ENCODE peak calls at places on chromosomes 5 and 9, in eight cellular contexts. W is pancreas, S is right cardiac atrium, G is uterus, Y is GM23338, F is brain microvascular endothelial cell, P is H1, Q is transverse colon. X is an unnamed sample.

GRCh38 chr9:20848490-20848889 is 164.4 kb downstream of the FOCAD start:
- DNase-seq in Q (no peak), Y (no peak), F (peak; percentile 10), S (no peak), P (no peak), W (no peak), G (no peak), X (no peak)

GRCh38 chr9:130118841-130119520 is 53.2 kb upstream of the NCS1 start:
- DNase-seq in W (no peak), Q (no peak), Y (peak; percentile 41), P (no peak), F (peak; percentile 59), G (no peak), S (no peak), X (peak; percentile 92)

GRCh38 chr5:150544606-150545219 is 36.8 kb downstream of the NDST1 start:
- DNase-seq in Y (peak; percentile 96), F (peak; percentile 50), P (peak; percentile 97), Q (peak; percentile 84), G (peak; percentile 61), W (peak; percentile 84), S (peak; percentile 88), X (no peak)

GRCh38 chr9:30815585-30815984 is 1568.9 kb upstream of the ACO1 start:
- DNase-seq in G (no peak), F (no peak), S (no peak), P (no peak), Q (no peak), W (no peak), Y (peak; percentile 24), X (no peak)

GRCh38 chr5:10452768-10453331 is 11.2 kb downstream of the ROPN1L start:
- DNase-seq in P (no peak), S (no peak), F (peak; percentile 74), Y (peak; percentile 87), G (peak; percentile 43), W (no peak), Q (no peak), X (peak; percentile 58)

GRCh38 chr5:81838307-81838906 is 87.5 kb upstream of the SSBP2 start:
- DNase-seq in G (no peak), W (no peak), P (no peak), F (peak; percentile 29), Y (peak; percentile 73), Q (peak; percentile 26), S (no peak), X (no peak)

GRCh38 chr9:92468206-92468605 is 14.1 kb downstream of the ASPN start:
- DNase-seq in Q (no peak), S (no peak), F (no peak), W (no peak), P (no peak), G (no peak), Y (no peak), X (no peak)

GRCh38 chr5:96645096-96645495 is 17.1 kb upstream of the CAST start:
- DNase-seq in F (no peak), W (no peak), P (no peak), Q (no peak), S (no peak), Y (no peak), G (no peak), X (no peak)

GRCh38 chr5:74042559-74043357 is 416.8 kb downstream of the ARHGEF28 start:
- DNase-seq in F (peak; percentile 80), S (no peak), Q (no peak), Y (no peak), G (no peak), W (no peak), P (no peak), X (no peak)

GRCh38 chr9:98570663-98571440 is 137.9 kb downstream of the GABBR2 start:
- DNase-seq in F (no peak), P (no peak), S (no peak), Q (no peak), G (no peak), W (no peak), Y (peak; percentile 70), X (no peak)

GRCh38 chr9:122263699-122264349 is 816 bp downstream of the RBM18 start:
- DNase-seq in Y (no peak), Q (no peak), P (no peak), F (no peak), S (no peak), W (no peak), G (no peak), X (no peak)

GRCh38 chr5:44952376-44952775 is 143.6 kb downstream of the MRPS30 start:
- DNase-seq in G (no peak), W (no peak), P (no peak), Y (peak; percentile 67), F (peak; percentile 12), Q (no peak), S (no peak), X (no peak)

GRCh38 chr9:76730795-76731194 is 33.4 kb upstream of the PCA3 start:
- DNase-seq in W (no peak), S (no peak), F (no peak), Q (no peak), P (no peak), G (no peak), Y (no peak), X (no peak)

GRCh38 chr5:56457887-56458451 is 224.8 kb upstream of the ANKRD55 start:
- DNase-seq in W (no peak), S (no peak), G (no peak), Q (no peak), F (no peak), Y (no peak), P (no peak), X (no peak)
- H3K4me3 ChIP-seq in W (no peak overlapping the region), S (no peak overlapping the region), G (no peak overlapping the region), Q (no peak overlapping the region), F (no peak overlapping the region), Y (no peak overlapping the region), P (no peak overlapping the region), X (no peak overlapping the region)

GRCh38 chr5:115844321-115844817 is 2.6 kb downstream of the AP3S1 start:
- DNase-seq in Q (no peak), S (no peak), W (no peak), G (no peak), P (no peak), Y (no peak), F (no peak), X (no peak)
- H3K4me3 ChIP-seq in Q (no peak overlapping the region), S (peak overlapping the region; percentile 72), W (no peak overlapping the region), G (no peak overlapping the region), P (no peak overlapping the region), Y (no peak overlapping the region), F (peak overlapping the region; percentile 37), X (no peak overlapping the region)

DNA sequence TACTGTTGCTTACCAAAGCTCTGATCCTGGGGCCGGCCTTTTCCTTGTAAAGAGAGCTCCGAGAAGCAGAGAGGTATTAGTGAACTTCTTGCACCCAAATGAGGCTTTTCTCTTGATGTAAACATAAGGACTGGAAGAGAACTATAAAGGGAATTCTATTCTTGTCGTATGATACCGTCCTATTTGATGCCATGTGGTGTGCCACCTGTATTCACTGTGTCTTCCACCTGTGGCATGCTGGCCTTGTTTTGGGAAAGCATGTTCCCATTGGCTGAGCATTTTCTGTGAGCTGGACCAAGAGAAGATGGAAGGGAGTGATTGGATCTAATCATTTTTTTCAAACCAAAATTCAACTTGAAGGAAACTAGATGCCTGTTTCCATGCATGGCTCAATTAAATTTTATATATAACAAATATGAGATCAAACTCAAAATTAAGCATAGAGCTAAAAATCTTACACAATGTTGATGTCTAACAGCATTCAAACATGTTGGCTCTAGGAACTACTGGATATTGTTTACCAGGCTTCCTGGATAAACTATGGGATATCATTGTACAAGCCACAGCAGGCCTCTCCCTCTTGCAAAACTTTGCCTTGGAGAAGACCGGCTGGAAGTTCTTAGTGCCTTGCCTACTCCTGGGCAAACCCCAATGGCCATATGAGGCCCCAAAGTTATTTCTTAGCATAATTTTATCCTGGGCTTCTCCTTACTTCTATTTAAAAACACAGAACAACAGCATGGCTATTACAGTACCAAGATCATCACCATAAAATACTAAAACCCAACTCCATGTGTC is 115.3 kb downstream of the TSSK1B start:
- DNase-seq in P (no peak), F (no peak), W (no peak), Q (no peak), G (no peak), Y (no peak), S (no peak), X (no peak)
- H3K4me3 ChIP-seq in P (no peak overlapping the region), F (no peak overlapping the region), W (no peak overlapping the region), Q (no peak overlapping the region), G (no peak overlapping the region), Y (no peak overlapping the region), S (no peak overlapping the region), X (no peak overlapping the region)

GRCh38 chr5:142183561-142183960 is 75.0 kb downstream of the NDFIP1 start:
- DNase-seq in S (no peak), Y (no peak), W (no peak), F (no peak), P (no peak), Q (no peak), G (no peak), X (no peak)
- H3K4me3 ChIP-seq in S (no peak overlapping the region), Y (no peak overlapping the region), W (no peak overlapping the region), F (no peak overlapping the region), P (no peak overlapping the region), Q (no peak overlapping the region), G (no peak overlapping the region), X (no peak overlapping the region)

DNA sequence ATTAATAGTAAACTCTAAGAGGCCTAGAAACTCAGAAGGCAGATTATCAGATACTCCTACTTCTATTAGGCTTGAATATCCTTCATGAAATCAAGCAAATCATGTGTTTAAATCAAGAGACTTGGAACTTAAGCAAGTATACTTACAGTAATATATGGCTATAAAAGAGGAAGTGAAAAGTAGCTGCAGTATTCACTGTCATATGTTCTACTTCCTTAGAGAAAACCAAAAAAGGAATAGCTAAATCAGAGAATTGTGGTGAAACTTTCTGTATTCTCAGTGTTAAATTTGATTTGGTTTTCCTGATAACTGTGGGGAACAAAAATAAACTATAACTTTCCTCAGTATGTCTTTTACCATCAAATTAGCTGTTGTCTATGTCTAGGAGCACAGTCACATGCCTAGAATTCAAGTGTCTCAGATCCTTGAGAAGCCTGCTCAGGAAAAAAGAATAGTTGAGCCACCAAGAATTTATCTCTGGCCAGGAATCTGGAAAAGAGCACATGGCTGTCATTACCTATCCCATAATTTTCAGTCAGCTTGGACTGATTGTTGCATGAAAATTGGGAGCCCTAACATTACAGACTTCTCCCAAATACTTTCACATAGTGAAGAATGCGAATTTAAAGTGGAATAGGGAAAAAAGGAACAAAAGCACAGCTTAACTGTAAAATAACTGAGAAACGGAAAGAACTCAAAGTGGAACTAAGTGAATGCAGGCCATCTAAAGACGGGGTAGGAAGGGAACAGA is 1.7 kb downstream of the FKBP15 start:
- DNase-seq in G (no peak), Q (no peak), F (no peak), Y (no peak), S (no peak), P (no peak), W (no peak), X (no peak)
- H3K4me3 ChIP-seq in G (no peak overlapping the region), Q (peak overlapping the region; percentile 95), F (no peak overlapping the region), Y (peak overlapping the region; percentile 97), S (peak overlapping the region; percentile 7), P (no peak overlapping the region), W (peak overlapping the region; percentile 56), X (no peak overlapping the region)

DNA sequence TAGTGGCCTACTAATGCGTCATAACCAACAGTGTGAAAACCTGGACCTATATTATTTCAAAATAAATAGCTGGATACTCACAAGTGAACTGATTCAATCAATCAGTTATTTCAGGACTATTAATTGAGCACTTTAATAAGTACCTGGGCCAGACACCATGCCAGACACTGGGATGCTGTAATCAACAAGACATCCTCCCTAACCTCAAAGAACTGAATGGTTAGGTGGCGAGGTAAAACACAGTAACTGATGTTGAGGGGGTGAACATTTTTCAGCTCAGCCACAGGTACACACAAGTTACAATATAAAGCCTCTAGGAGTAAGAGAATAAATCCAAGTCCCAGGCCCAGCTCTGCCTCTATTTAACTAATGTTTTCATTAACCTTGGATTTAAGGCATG is 24.0 kb downstream of the CDH6 start:
- DNase-seq in Y (no peak), S (no peak), Q (no peak), G (no peak), W (no peak), F (no peak), P (no peak), X (no peak)
- H3K4me3 ChIP-seq in Y (no peak overlapping the region), S (no peak overlapping the region), Q (no peak overlapping the region), G (no peak overlapping the region), W (no peak overlapping the region), F (no peak overlapping the region), P (no peak overlapping the region), X (no peak overlapping the region)

GRCh38 chr9:135502168-135502872 is 1.8 kb downstream of the MRPS2 start:
- DNase-seq in Q (no peak), S (no peak), G (no peak), W (peak; percentile 25), Y (no peak), P (no peak), F (no peak), X (no peak)
- H3K4me3 ChIP-seq in Q (no peak overlapping the region), S (no peak overlapping the region), G (no peak overlapping the region), W (no peak overlapping the region), Y (peak overlapping the region; percentile 83), P (peak overlapping the region; percentile 9), F (no peak overlapping the region), X (no peak overlapping the region)

X was measured in kidney epithelial cell.